ENCODE peak calls at places on chromosomes 11 and 22, in ten cellular contexts. Y is HFFc6; D is neuronal stem cell; W is neural crest cell; Q is coronary artery; Z is pulmonary artery endothelial cell; L is stimulated activated CD4-positive, alpha-beta T cell treated with anti-CD3 and anti-CD28 coated beads, Interleukin-2, amount 100 ng/mL, for 48 hours; A is stomach; I is epithelial cell of prostate; N is heart left ventricle. T is an unnamed sample.

GRCh38 chr22:44448271-44448780 is 49.7 kb downstream of the RTL6 start:
- DNase-seq in I (peak), Q (no peak), W (no peak), Y (peak), L (no peak), Z (no peak), N (peak), D (no peak), A (peak), T (no peak)

GRCh38 chr11:118530180-118530682 is 761 bp upstream of the TMEM25 start:
- DNase-seq in W (no peak), D (no peak), L (peak), A (peak), Q (no peak), N (no peak), I (no peak), Z (no peak), Y (no peak), T (no peak)

GRCh38 chr11:77619576-77620198 is 17.9 kb downstream of the CLNS1A start:
- DNase-seq in A (no peak), Z (no peak), D (peak), L (no peak), I (peak), Q (no peak), N (no peak), Y (peak), W (peak), T (no peak)

GRCh38 chr11:132858203-132858602 is 674.1 kb downstream of the OPCML start:
- DNase-seq in D (no peak), Y (peak), I (no peak), Z (no peak), N (no peak), Q (no peak), A (no peak), L (no peak), W (peak), T (no peak)

GRCh38 chr11:35917676-35918075 is 26.2 kb upstream of the LDLRAD3 start:
- DNase-seq in Q (no peak), A (no peak), Y (no peak), D (no peak), I (no peak), L (no peak), N (no peak), W (no peak), Z (no peak), T (no peak)

GRCh38 chr11:102256251-102256650 is 61.0 kb upstream of the BIRC3 start:
- DNase-seq in W (no peak), N (no peak), A (no peak), Q (no peak), L (no peak), I (peak), D (no peak), Y (peak), Z (no peak), T (no peak)

GRCh38 chr11:13429836-13430235 is 33.2 kb downstream of the BTBD10 start:
- DNase-seq in W (no peak), L (no peak), Z (no peak), N (no peak), D (no peak), Y (no peak), Q (no peak), I (no peak), A (no peak), T (no peak)

GRCh38 chr11:1283091-1283511 is 26.3 kb downstream of the TOLLIP start:
- DNase-seq in Q (no peak), Y (no peak), D (no peak), L (no peak), W (no peak), N (no peak), A (no peak), Z (no peak), I (no peak), T (no peak)

GRCh38 chr11:77039491-77040400 is 5.5 kb downstream of the B3GNT6 start:
- DNase-seq in Z (no peak), A (no peak), N (no peak), Q (no peak), L (peak), I (no peak), W (peak), Y (no peak), D (peak), T (no peak)

GRCh38 chr11:95045791-95046190 is 3.4 kb upstream of the KDM4F start:
- DNase-seq in Z (no peak), W (no peak), Y (no peak), N (no peak), I (no peak), L (no peak), Q (no peak), D (no peak), A (no peak), T (no peak)

GRCh38 chr11:100735949-100736675 is 49.0 kb downstream of the ARHGAP42 start:
- DNase-seq in Q (no peak), Z (no peak), D (no peak), Y (no peak), N (no peak), L (no peak), A (no peak), I (no peak), W (no peak), T (no peak)

GRCh38 chr11:96015911-96016565 is 92.1 kb upstream of the MTMR2 start:
- DNase-seq in L (no peak), Y (no peak), I (no peak), Q (no peak), Z (no peak), D (no peak), W (no peak), A (no peak), N (no peak), T (no peak)

GRCh38 chr22:50299724-50300619 is 7.5 kb downstream of the PLXNB2 start:
- DNase-seq in Z (no peak), Q (no peak), Y (no peak), I (no peak), N (no peak), W (peak), D (no peak), A (peak), L (no peak), T (no peak)

GRCh38 chr22:44955102-44955501 is 54.7 kb downstream of the PHF21B start:
- DNase-seq in N (no peak), I (no peak), Y (no peak), D (no peak), W (no peak), L (no peak), A (no peak), Z (no peak), Q (no peak), T (peak)

GRCh38 chr11:116871248-116871647 is 33.8 kb upstream of the APOA1 start:
- DNase-seq in Q (no peak), W (no peak), Z (no peak), I (peak), Y (peak), L (no peak), N (peak), D (no peak), A (no peak), T (no peak)

GRCh38 chr11:19769820-19770219 is 57.2 kb downstream of the NAV2 start:
- DNase-seq in A (no peak), Q (peak), Y (peak), L (no peak), W (no peak), I (no peak), N (no peak), D (no peak), Z (no peak), T (no peak)

GRCh38 chr22:26592368-26593015 is 2.6 kb upstream of the TPST2 start:
- DNase-seq in A (peak), Z (no peak), D (no peak), I (peak), Q (no peak), L (no peak), N (no peak), Y (no peak), W (no peak), T (no peak)

GRCh38 chr11:125093502-125093901 is 17.9 kb downstream of the TMEM218 start:
- DNase-seq in Y (no peak), D (no peak), L (no peak), Q (no peak), N (no peak), W (no peak), A (no peak), I (no peak), Z (no peak), T (no peak)

GRCh38 chr22:29093980-29094379 is 21.1 kb downstream of the KREMEN1 start:
- DNase-seq in Y (peak), D (no peak), W (no peak), I (no peak), Z (no peak), N (no peak), L (no peak), A (no peak), Q (no peak), T (no peak)

GRCh38 chr11:131246156-131246555 is 124.3 kb upstream of the NTM start:
- DNase-seq in N (no peak), L (no peak), Q (no peak), Y (no peak), D (no peak), A (no peak), I (no peak), Z (no peak), W (no peak), T (no peak)

GRCh38 chr22:35835998-35836691 is 118.5 kb downstream of the APOL5 start:
- DNase-seq in Z (peak), L (no peak), W (no peak), A (peak), N (peak), Y (peak), Q (no peak), I (peak), D (peak), T (no peak)

GRCh38 chr22:30262917-30263741 is 3.5 kb downstream of the OSM start:
- DNase-seq in Y (peak), N (peak), Q (no peak), D (peak), L (peak), I (no peak), Z (peak), W (peak), A (peak), T (peak)

GRCh38 chr11:74057251-74058151 is 48.6 kb upstream of the UCP3 start:
- DNase-seq in W (no peak), Y (peak), L (no peak), Q (no peak), I (no peak), A (no peak), D (no peak), Z (no peak), N (no peak), T (no peak)

GRCh38 chr22:37230673-37231405 is 13.2 kb downstream of the RAC2 start:
- DNase-seq in A (no peak), Q (no peak), W (no peak), I (no peak), L (peak), Z (no peak), N (no peak), Y (peak), D (no peak), T (no peak)

GRCh38 chr11:110763249-110764011 is 51.2 kb upstream of the ARHGAP20 start:
- DNase-seq in Y (peak), W (no peak), I (no peak), N (no peak), L (no peak), D (no peak), Z (no peak), Q (no peak), A (peak), T (no peak)

GRCh38 chr11:67421421-67422031 is 6.0 kb downstream of the CARNS1 start:
- DNase-seq in Z (no peak), D (no peak), Y (no peak), N (no peak), I (no peak), W (no peak), L (no peak), Q (no peak), A (no peak), T (no peak)

GRCh38 chr22:17260950-17261349 is 41.7 kb upstream of the ADA2 start:
- DNase-seq in A (no peak), Z (no peak), N (no peak), L (no peak), Y (no peak), W (peak), D (no peak), I (no peak), Q (no peak), T (no peak)

GRCh38 chr11:1653541-1654387 is 24.2 kb downstream of the KRTAP5-5 start:
- DNase-seq in Z (no peak), N (no peak), A (no peak), Y (no peak), L (no peak), Q (no peak), D (no peak), I (no peak), W (no peak), T (no peak)

GRCh38 chr11:68146704-68147474 is 25.7 kb upstream of the CHKA start:
- DNase-seq in L (no peak), D (no peak), I (no peak), Y (no peak), A (peak), N (peak), W (no peak), Q (no peak), Z (no peak), T (no peak)

GRCh38 chr22:50085211-50085999 is at the start of gene MLC1:
- DNase-seq in N (no peak), Q (no peak), W (no peak), L (no peak), Z (no peak), D (no peak), Y (no peak), I (no peak), A (no peak), T (no peak)

GRCh38 chr22:43643362-43643761 is 168.7 kb downstream of the EFCAB6 start:
- DNase-seq in A (no peak), Y (no peak), D (no peak), Q (no peak), Z (no peak), N (no peak), W (no peak), L (no peak), I (no peak), T (no peak)

GRCh38 chr22:37500745-37501144 is 14.6 kb upstream of the MFNG start:
- DNase-seq in N (no peak), Q (no peak), I (no peak), W (no peak), Y (no peak), Z (no peak), D (no peak), A (no peak), L (no peak), T (no peak)

GRCh38 chr22:39959640-39960447 is at the start of gene TMA7B:
- DNase-seq in D (no peak), Q (no peak), L (no peak), A (peak), W (no peak), Z (peak), I (no peak), N (no peak), Y (peak), T (no peak)

GRCh38 chr22:44037519-44038370 is 13.6 kb downstream of the PARVB start:
- DNase-seq in Z (peak), Y (peak), L (no peak), Q (no peak), D (no peak), I (peak), A (no peak), W (no peak), N (no peak), T (no peak)

GRCh38 chr22:37680191-37680851 is 4.9 kb downstream of the LGALS1 start:
- DNase-seq in Q (no peak), L (no peak), W (no peak), N (no peak), Y (peak), A (no peak), Z (no peak), I (no peak), D (no peak), T (no peak)

GRCh38 chr22:19765477-19766234 is 5.1 kb downstream of the TBX1 start:
- DNase-seq in A (no peak), Y (no peak), L (no peak), D (no peak), I (no peak), Q (no peak), W (no peak), Z (no peak), N (no peak), T (no peak)

GRCh38 chr11:99325807-99326206 is 305.1 kb downstream of the CNTN5 start:
- DNase-seq in D (no peak), Q (no peak), A (no peak), L (no peak), W (no peak), I (peak), N (no peak), Z (no peak), Y (no peak), T (no peak)

GRCh38 chr22:38040953-38041759 is 16.0 kb upstream of the PICK1 start:
- DNase-seq in W (no peak), D (no peak), Z (no peak), L (no peak), A (no peak), Q (no peak), I (no peak), Y (no peak), N (no peak), T (no peak)

GRCh38 chr11:117202386-117203068 is 3.4 kb downstream of the TAGLN start:
- DNase-seq in L (no peak), Z (no peak), N (no peak), Q (no peak), W (no peak), Y (no peak), D (no peak), I (no peak), A (no peak), T (no peak)